ENCODE peak calls at places on chromosomes 3 and 15, in five cellular contexts. A, U, I, H and B are unnamed samples.
A peak's percentile ranks its signal among the peaks of the same experiment; 100 is the strongest.

GRCh38 chr3:10570196-10570946 is 65.0 kb upstream of the ATP2B2 start:
- DNase-seq in A (no peak), U (no peak), I (no peak), H (no peak), B (no peak)

GRCh38 chr15:47384316-47384715 is 333.0 kb upstream of the SEMA6D start:
- DNase-seq in A (no peak), U (peak; percentile 96), I (no peak), H (no peak), B (peak; percentile 7)

GRCh38 chr15:72515591-72516389 is 41.7 kb downstream of the ARIH1 start:
- DNase-seq in A (no peak), U (peak; percentile 20), I (no peak), H (no peak), B (no peak)

GRCh38 chr3:183958775-183959174 is 58.9 kb downstream of the ABCC5 start:
- DNase-seq in A (no peak), U (no peak), I (no peak), H (no peak), B (no peak)

GRCh38 chr15:33242669-33243191 is 48.2 kb upstream of the FMN1 start:
- DNase-seq in A (no peak), U (no peak), I (no peak), H (peak; percentile 17), B (no peak)

GRCh38 chr3:39978293-39978692 is 168.9 kb downstream of the MYRIP start:
- DNase-seq in A (no peak), U (no peak), I (no peak), H (no peak), B (no peak)

GRCh38 chr15:89329329-89330084 is 5.1 kb downstream of the POLG start:
- DNase-seq in A (no peak), U (no peak), I (no peak), H (no peak), B (no peak)

GRCh38 chr3:66110840-66111239 is 72.1 kb upstream of the MAGI1 start:
- DNase-seq in A (no peak), U (no peak), I (peak; percentile 12), H (no peak), B (no peak)

GRCh38 chr3:42755681-42756578 is 17.1 kb downstream of the CCDC13 start:
- DNase-seq in A (peak; percentile 18), U (peak; percentile 35), I (peak; percentile 91), H (peak; percentile 45), B (no peak)

GRCh38 chr15:48645558-48646330 is at the start of gene FBN1:
- DNase-seq in A (peak; percentile 40), U (peak; percentile 90), I (peak; percentile 15), H (no peak), B (peak; percentile 39)

GRCh38 chr3:42020681-42021307 is 58.9 kb upstream of the ULK4 start:
- DNase-seq in A (no peak), U (peak; percentile 83), I (no peak), H (no peak), B (no peak)

GRCh38 chr3:32620911-32621310 is 50.3 kb upstream of the DYNC1LI1 start:
- DNase-seq in A (no peak), U (peak; percentile 10), I (no peak), H (no peak), B (no peak)

GRCh38 chr3:123620338-123620737 is 35.5 kb upstream of the HACD2 start:
- DNase-seq in A (no peak), U (peak; percentile 94), I (peak; percentile 54), H (no peak), B (no peak)

GRCh38 chr15:81274932-81275341 is 49.0 kb downstream of the STARD5 start:
- DNase-seq in A (peak; percentile 67), U (peak; percentile 86), I (peak; percentile 63), H (peak; percentile 77), B (peak; percentile 56)

GRCh38 chr15:96472647-96473046 is 142.1 kb downstream of the NR2F2 start:
- DNase-seq in A (no peak), U (no peak), I (no peak), H (no peak), B (no peak)

GRCh38 chr15:61049003-61049402 is 180.1 kb downstream of the RORA start:
- DNase-seq in A (no peak), U (no peak), I (no peak), H (no peak), B (no peak)

GRCh38 chr15:61053401-61053800 is 175.7 kb downstream of the RORA start:
- DNase-seq in A (no peak), U (no peak), I (no peak), H (no peak), B (no peak)

GRCh38 chr15:61050844-61051569 is 178.1 kb downstream of the RORA start:
- DNase-seq in A (no peak), U (peak; percentile 31), I (no peak), H (no peak), B (no peak)

GRCh38 chr15:61049934-61050333 is 179.2 kb downstream of the RORA start:
- DNase-seq in A (no peak), U (peak; percentile 91), I (peak; percentile 24), H (no peak), B (no peak)

GRCh38 chr15:61051570-61052031 is 177.5 kb downstream of the RORA start:
- DNase-seq in A (peak; percentile 15), U (peak; percentile 78), I (peak; percentile 24), H (no peak), B (no peak)
- TF ChIP-seq MAFK in A (no peak), U (no peak), I (no peak), H (no peak), B (no peak)

GRCh38 chr3:187066228-187066995 is 72.9 kb downstream of the RPL39L start:
- DNase-seq in A (peak; percentile 46), U (peak; percentile 11), I (peak; percentile 65), H (peak; percentile 66), B (peak; percentile 64)
- TF ChIP-seq CTCF in A (no peak), U (no peak), I (peak; percentile 45), H (peak; percentile 62), B (peak; percentile 78)

GRCh38 chr3:195003006-195003892 is 267.7 kb downstream of the XXYLT1 start:
- DNase-seq in A (no peak), U (no peak), I (no peak), H (no peak), B (peak; percentile 34)
- TF ChIP-seq MAFK in A (no peak), U (no peak), I (no peak), H (no peak), B (no peak)

GRCh38 chr15:70907784-70908471 is 15.3 kb downstream of the LRRC49 start:
- DNase-seq in A (no peak), U (no peak), I (no peak), H (peak; percentile 27), B (no peak)
- TF ChIP-seq CTCF in A (no peak), U (no peak), I (no peak), H (peak; percentile 29), B (peak; percentile 60)